ENCODE peak calls at places on chromosomes 5 and 9, in ten cellular contexts. I is transverse colon, O is prostate gland, K is K562, E is breast epithelium, G is spleen, H is endothelial cell of umbilical vein, J is upper lobe of left lung, L is HCT116, D is sigmoid colon. Y is an unnamed sample. For H3K4me1, the result is how much of the 10 kb centered on the place peaks cover.

GRCh38 chr9:137298401-137298982 is 3.6 kb downstream of the NRARP start:
- DNase-seq in G (no peak), H (peak), D (no peak), K (no peak), I (peak), O (no peak), L (no peak), J (peak), E (no peak), Y (peak)

GRCh38 chr5:85515588-85515987 is 1102.2 kb upstream of the COX7C start:
- DNase-seq in L (no peak), H (no peak), G (no peak), D (no peak), O (no peak), E (no peak), J (no peak), I (no peak), K (no peak), Y (no peak)

GRCh38 chr5:116388564-116389258 is 185.9 kb downstream of the SEMA6A start:
- DNase-seq in H (peak), L (no peak), I (no peak), K (no peak), J (no peak), O (no peak), D (no peak), G (peak), E (no peak), Y (no peak)

GRCh38 chr9:114754574-114754973 is 51.3 kb downstream of the TNFSF15 start:
- DNase-seq in L (no peak), I (no peak), K (no peak), J (no peak), H (no peak), O (no peak), D (no peak), E (no peak), G (peak), Y (no peak)

GRCh38 chr9:121619566-121619965 is 31.9 kb upstream of the DAB2IP start:
- DNase-seq in J (no peak), D (no peak), L (no peak), K (no peak), I (no peak), O (no peak), G (no peak), H (no peak), E (no peak), Y (no peak)

GRCh38 chr9:122318284-122318683 is 52.5 kb upstream of the PTGS1 start:
- DNase-seq in I (no peak), D (peak), K (no peak), J (no peak), E (no peak), H (no peak), G (no peak), O (no peak), L (no peak), Y (no peak)

GRCh38 chr9:129749575-129749974 is 3.3 kb downstream of the PTGES start:
- DNase-seq in O (no peak), D (no peak), G (no peak), I (no peak), L (no peak), K (no peak), J (no peak), E (no peak), H (no peak), Y (no peak)

GRCh38 chr9:77892955-77893514 is 138.6 kb downstream of the GNAQ start:
- DNase-seq in G (no peak), H (no peak), D (no peak), K (peak), I (no peak), O (no peak), J (no peak), E (no peak), L (no peak), Y (no peak)

GRCh38 chr9:13318027-13318426 is 38.5 kb upstream of the MPDZ start:
- DNase-seq in K (no peak), O (no peak), J (no peak), H (no peak), E (no peak), L (no peak), G (no peak), I (no peak), D (no peak), Y (no peak)

GRCh38 chr9:135797507-135798302 is 95.7 kb downstream of the KCNT1 start:
- DNase-seq in J (peak), K (peak), D (no peak), E (no peak), G (no peak), O (no peak), I (no peak), H (peak), L (peak), Y (peak)

GRCh38 chr5:39167141-39167972 is 52.0 kb downstream of the FYB1 start:
- DNase-seq in D (no peak), I (no peak), J (no peak), H (peak), E (no peak), G (no peak), K (peak), L (no peak), O (no peak), Y (no peak)

GRCh38 chr9:126206099-126206498 is 120.5 kb upstream of the MVB12B start:
- DNase-seq in D (no peak), O (no peak), I (no peak), K (no peak), E (no peak), J (no peak), H (no peak), L (no peak), G (no peak), Y (no peak)

GRCh38 chr5:40364441-40364840 is 315.3 kb upstream of the PTGER4 start:
- DNase-seq in I (no peak), D (no peak), E (no peak), J (no peak), K (no peak), G (no peak), H (no peak), L (no peak), O (no peak), Y (no peak)

GRCh38 chr9:447230-448025 is 232.8 kb downstream of the DOCK8 start:
- DNase-seq in J (no peak), E (no peak), O (no peak), H (no peak), L (peak), I (peak), G (no peak), D (no peak), K (peak), Y (no peak)

GRCh38 chr9:116144555-116144954 is 9.0 kb upstream of the PAPPA start:
- DNase-seq in E (no peak), L (no peak), G (no peak), H (no peak), K (no peak), I (no peak), J (no peak), D (no peak), O (no peak), Y (no peak)

GRCh38 chr9:136840140-136840876 is 2.0 kb upstream of the AJM1 start:
- DNase-seq in D (no peak), H (no peak), E (no peak), L (no peak), J (peak), K (peak), G (no peak), I (no peak), O (no peak), Y (no peak)

GRCh38 chr5:110769282-110769681 is 30.5 kb downstream of the SLC25A46 start:
- DNase-seq in K (no peak), J (no peak), D (no peak), E (no peak), H (no peak), O (no peak), I (no peak), L (no peak), G (no peak), Y (no peak)

GRCh38 chr9:35162605-35163315 is 951 bp downstream of the UNC13B start:
- DNase-seq in K (no peak), O (no peak), D (no peak), J (no peak), I (no peak), G (no peak), L (no peak), H (peak), E (no peak), Y (no peak)

GRCh38 chr5:90590-91547 is 1.1 kb upstream of the PLEKHG4B start:
- DNase-seq in K (no peak), I (no peak), J (peak), E (no peak), D (no peak), G (no peak), O (peak), L (no peak), H (no peak), Y (peak)

GRCh38 chr5:174504266-174504726 is 220.1 kb upstream of the MSX2 start:
- DNase-seq in O (no peak), E (no peak), H (no peak), L (no peak), J (no peak), D (no peak), I (no peak), G (no peak), K (no peak), Y (no peak)

GRCh38 chr5:125835293-125836172 is 587.7 kb upstream of the GRAMD2B start:
- DNase-seq in E (no peak), D (peak), K (no peak), I (peak), O (no peak), G (no peak), L (peak), J (no peak), H (peak), Y (peak)

GRCh38 chr5:43570487-43571158 is 13.7 kb upstream of the PAIP1 start:
- DNase-seq in G (no peak), O (no peak), E (no peak), L (no peak), D (no peak), I (no peak), K (no peak), H (no peak), J (no peak), Y (no peak)
- TF ChIP-seq POLR2A in G (no peak), O (no peak), E (no peak), L (no peak), D (no peak), I (no peak), K (no peak), H (no peak), J (no peak), Y (no peak)

GRCh38 chr5:37717613-37718431 is 122.0 kb downstream of the GDNF start:
- DNase-seq in D (peak), H (peak), L (no peak), I (peak), K (peak), G (no peak), O (peak), J (no peak), E (peak), Y (peak)
- TF ChIP-seq POLR2AphosphoS5 in D (no peak), H (peak), L (no peak), I (no peak), K (no peak), G (no peak), O (peak), J (no peak), E (no peak), Y (no peak)

GRCh38 chr5:154779105-154779504 is 23.9 kb downstream of the LARP1 start:
- DNase-seq in D (no peak), J (no peak), H (no peak), G (no peak), L (peak), E (no peak), O (no peak), I (no peak), K (no peak), Y (no peak)
- H3K4me1 ChIP-seq in D (under half), J (under half), H (under half), G (under half), L (under half), E (under half), O (under half), I (half or more), K (under half), Y (half or more)

GRCh38 chr9:5470816-5471215 is 20.5 kb downstream of the CD274 start:
- DNase-seq in G (no peak), L (no peak), J (no peak), H (no peak), I (no peak), E (no peak), K (no peak), D (no peak), O (no peak), Y (no peak)

GRCh38 chr9:5466776-5467175 is 16.4 kb downstream of the CD274 start:
- DNase-seq in O (no peak), K (no peak), L (no peak), I (no peak), E (no peak), D (no peak), H (no peak), J (no peak), G (no peak), Y (no peak)

GRCh38 chr9:5468850-5469249 is 18.5 kb downstream of the CD274 start:
- DNase-seq in H (no peak), J (no peak), L (no peak), O (no peak), I (no peak), G (no peak), D (no peak), K (no peak), E (no peak), Y (no peak)

GRCh38 chr9:5470122-5470521 is 19.8 kb downstream of the CD274 start:
- DNase-seq in I (no peak), L (no peak), J (no peak), G (no peak), D (no peak), H (no peak), E (no peak), K (no peak), O (no peak), Y (no peak)
- TF ChIP-seq POLR2A in I (no peak), L (no peak), J (no peak), G (no peak), D (no peak), H (no peak), E (no peak), K (no peak), O (no peak), Y (no peak)

DNA sequence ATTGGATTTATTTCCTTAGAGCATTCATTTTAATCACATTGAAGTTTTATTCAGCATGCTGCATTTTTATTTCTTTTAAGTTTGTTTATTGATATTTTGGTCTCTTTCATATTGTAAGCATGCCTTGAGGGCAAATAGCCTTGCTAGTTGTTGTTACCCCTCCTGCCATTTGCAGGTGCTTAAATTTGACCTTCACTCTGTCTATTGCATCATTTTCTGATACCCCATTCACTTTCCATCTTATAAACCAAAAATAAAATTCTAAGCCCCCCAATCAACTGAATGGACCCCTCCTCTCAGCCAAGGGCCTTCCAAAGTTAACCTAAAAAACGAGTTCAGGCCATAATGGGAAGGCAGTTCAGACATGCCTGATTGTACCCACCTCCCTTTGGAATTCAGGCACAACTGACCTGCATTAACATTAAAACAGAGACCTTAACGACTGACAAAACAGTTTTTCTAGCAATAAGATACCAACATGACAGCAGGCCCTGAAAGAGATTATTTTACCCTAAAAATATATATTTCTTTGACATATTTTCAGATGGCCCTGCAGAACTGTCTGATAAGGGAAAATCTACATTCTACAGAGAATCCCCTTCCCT is 32.1 kb downstream of the TARS1 start:
- DNase-seq in L (no peak), O (no peak), E (no peak), J (no peak), D (no peak), I (no peak), K (no peak), H (no peak), G (no peak), Y (no peak)
- TF ChIP-seq POLR2AphosphoS5 in L (no peak), O (no peak), E (no peak), J (no peak), D (no peak), I (no peak), K (no peak), H (no peak), G (no peak), Y (no peak)

GRCh38 chr5:119323630-119324000 is 32.2 kb upstream of the TNFAIP8 start:
- DNase-seq in K (peak), H (peak), D (no peak), J (no peak), G (no peak), I (no peak), L (no peak), E (no peak), O (peak), Y (no peak)
- H3K4me1 ChIP-seq in K (half or more), H (under half), D (under half), J (under half), G (under half), I (under half), L (under half), E (under half), O (under half), Y (under half)

GRCh38 chr5:74684900-74685851 is at the start of gene HEXB:
- DNase-seq in O (peak), H (peak), J (peak), L (peak), D (peak), K (peak), I (peak), E (peak), G (peak), Y (peak)
- TF ChIP-seq POLR2A in O (peak), H (peak), J (peak), L (no peak), D (peak), K (peak), I (peak), E (peak), G (no peak), Y (no peak)

GRCh38 chr9:16726718-16727451 is 143.6 kb downstream of the BNC2 start:
- DNase-seq in O (peak), K (no peak), J (peak), G (peak), D (peak), E (peak), H (peak), I (peak), L (no peak), Y (peak)
- TF ChIP-seq POLR2AphosphoS5 in O (peak), K (no peak), J (peak), G (peak), D (peak), E (peak), H (no peak), I (peak), L (no peak), Y (peak)

DNA sequence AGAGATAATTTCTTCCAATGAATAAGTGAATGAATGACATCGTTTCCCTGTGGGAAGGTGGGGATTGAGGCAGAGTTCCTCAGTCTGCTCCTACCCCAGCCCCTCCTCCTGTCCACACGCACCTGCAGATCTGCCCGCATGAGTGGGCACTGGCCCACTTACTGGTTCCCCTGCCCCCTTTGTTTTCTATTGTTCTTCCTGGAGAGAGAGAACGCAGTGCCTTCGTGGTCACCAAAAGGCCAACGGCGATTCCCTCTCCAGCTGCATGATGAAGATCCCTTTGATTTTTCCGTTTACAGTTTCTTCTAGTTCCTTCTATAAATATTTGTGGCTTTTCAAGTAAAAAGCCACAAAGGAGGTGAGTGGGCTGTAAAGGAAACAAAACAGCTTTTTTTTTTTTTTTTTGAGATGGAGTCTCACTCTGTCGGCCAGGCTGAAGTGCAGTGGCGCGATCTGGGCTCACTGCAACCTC is 5.7 kb upstream of the FPGS start:
- DNase-seq in I (no peak), H (peak), K (no peak), O (no peak), E (no peak), J (no peak), G (no peak), L (no peak), D (no peak), Y (no peak)
- H3K4me1 ChIP-seq in I (under half), H (under half), K (under half), O (under half), E (under half), J (under half), G (under half), L (under half), D (under half), Y (under half)

DNA sequence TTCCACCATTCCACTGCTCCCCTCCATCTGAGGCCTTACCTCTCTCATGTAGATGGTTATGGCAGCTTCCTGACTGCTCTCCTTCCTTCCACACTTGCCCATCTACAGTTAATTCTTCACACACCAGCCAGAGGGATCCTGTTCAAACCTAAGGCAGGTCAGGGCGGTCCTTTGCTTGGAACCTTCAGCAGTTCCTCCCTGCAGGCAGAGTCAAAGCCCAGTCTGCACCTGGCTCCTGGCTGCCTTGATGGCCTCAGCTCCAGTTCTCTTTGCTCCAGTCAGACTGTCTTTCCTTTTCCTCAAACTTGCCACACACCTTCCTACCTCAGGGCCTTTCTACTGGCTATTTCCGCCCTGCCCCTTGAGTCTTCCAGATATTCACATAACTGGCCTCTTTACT is 30.2 kb upstream of the NR3C1 start:
- DNase-seq in K (no peak), G (no peak), O (no peak), L (no peak), E (no peak), H (no peak), J (no peak), D (no peak), I (no peak), Y (no peak)
- TF ChIP-seq POLR2A in K (no peak), G (no peak), O (no peak), L (no peak), E (no peak), H (no peak), J (no peak), D (no peak), I (no peak), Y (no peak)

Y was measured in stomach.